ENCODE peak calls at places on chromosomes 7 and 10, in four cellular contexts. X is heart left ventricle, S is tibial nerve, B is HCT116. N is an unnamed sample.

GRCh38 chr7:66804001-66804400 is 63.5 kb downstream of the RABGEF1 start:
- DNase-seq in S (no peak), B (no peak), X (no peak), N (no peak)

GRCh38 chr10:77125231-77125630 is 512.4 kb downstream of the KCNMA1 start:
- DNase-seq in X (no peak), S (no peak), B (no peak), N (no peak)

GRCh38 chr7:14698239-14698638 is 204.3 kb downstream of the DGKB start:
- DNase-seq in X (no peak), B (no peak), S (no peak), N (no peak)

GRCh38 chr7:104106106-104106505 is 101.7 kb downstream of the ORC5 start:
- DNase-seq in S (no peak), X (no peak), B (no peak), N (no peak)

GRCh38 chr10:27104919-27105318 is 4.6 kb upstream of the ANKRD26 start:
- DNase-seq in S (no peak), X (no peak), B (no peak), N (no peak)

GRCh38 chr10:103197177-103197576 is 4.1 kb upstream of the NT5C2 start:
- DNase-seq in S (peak; percentile 43), X (peak; percentile 68), B (peak; percentile 37), N (peak; percentile 76)

GRCh38 chr10:78215645-78216044 is 182.0 kb downstream of the RPS24 start:
- DNase-seq in X (peak; percentile 74), B (no peak), S (peak; percentile 77), N (peak; percentile 94)

GRCh38 chr10:52424343-52424742 is 110.3 kb downstream of the DKK1 start:
- DNase-seq in S (no peak), B (no peak), X (no peak), N (no peak)

GRCh38 chr7:104509874-104510273 is 181.5 kb downstream of the LHFPL3 start:
- DNase-seq in X (no peak), B (no peak), S (no peak), N (no peak)

GRCh38 chr7:149851449-149851848 is 13.3 kb downstream of the ZNF862 start:
- DNase-seq in B (no peak), S (no peak), X (no peak), N (no peak)

DNA sequence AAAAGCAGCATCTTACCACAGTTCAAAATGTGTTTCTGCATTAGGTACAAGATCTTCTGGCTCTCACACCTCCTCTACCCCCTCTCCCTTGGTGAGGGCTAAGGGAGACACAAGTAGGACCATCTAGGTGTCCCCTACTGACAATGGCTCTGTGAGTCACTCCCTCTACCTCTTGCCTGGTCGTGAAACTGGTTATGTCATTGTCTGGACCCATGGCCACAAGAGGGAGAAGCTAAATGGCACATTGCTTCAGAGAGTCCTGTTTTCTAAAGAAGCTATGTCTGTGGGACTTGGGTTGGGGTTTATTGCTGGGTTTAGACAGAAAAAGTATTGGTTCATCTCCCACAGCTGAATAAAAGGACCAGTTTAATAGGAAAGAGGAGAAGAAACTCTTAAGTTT is 4.0 kb upstream of the PLXNA4 start:
- DNase-seq in S (no peak), X (no peak), B (no peak), N (no peak)
- H3K27ac ChIP-seq in S (no peak overlapping the region), X (no peak overlapping the region), B (no peak overlapping the region), N (no peak overlapping the region)

GRCh38 chr7:123905714-123906113 is 19.3 kb upstream of the SPAM1 start:
- DNase-seq in X (no peak), S (no peak), B (no peak), N (no peak)
- TF ChIP-seq POLR2A in X (no peak), S (no peak), B (no peak), N (no peak)

GRCh38 chr10:110872145-110872983 is 636 bp downstream of the PDCD4 start:
- DNase-seq in X (peak; percentile 88), B (no peak), S (peak; percentile 78), N (peak; percentile 77)
- H3K27ac ChIP-seq in X (peak overlapping the region; percentile 99), B (peak overlapping the region; percentile 60), S (peak overlapping the region; percentile 99), N (peak overlapping the region; percentile 98)

GRCh38 chr10:14010083-14010551 is 320.6 kb downstream of the FRMD4A start:
- DNase-seq in X (no peak), B (no peak), S (no peak), N (no peak)
- TF ChIP-seq POLR2A in X (no peak), B (no peak), S (no peak), N (no peak)